ENCODE peak calls at places on chromosomes 7 and 10, in five cellular contexts. One of them, this sample, is unnamed.

GRCh38 chr7:101294039-101294831 is 27.4 kb downstream of the IFT22 start:
- DNase-seq in pancreas: no peak
- DNase-seq in lung: no peak
- DNase-seq in IMR-90: no peak
- DNase-seq in PC-9: no peak
- DNase-seq in this sample: no peak

GRCh38 chr10:110163192-110163773 is 44.1 kb upstream of the MXI1 start:
- DNase-seq in pancreas: no peak
- DNase-seq in lung: no peak
- DNase-seq in IMR-90: no peak
- DNase-seq in PC-9: no peak
- DNase-seq in this sample: no peak

GRCh38 chr10:76026176-76026771 is 594.9 kb downstream of the LRMDA start:
- DNase-seq in pancreas: no peak
- DNase-seq in lung: no peak
- DNase-seq in IMR-90: no peak
- DNase-seq in PC-9: no peak
- DNase-seq in this sample: no peak

GRCh38 chr7:75537731-75538130 is 45.6 kb downstream of the SPDYE5 start:
- DNase-seq in pancreas: no peak
- DNase-seq in lung: no peak
- DNase-seq in IMR-90: no peak
- DNase-seq in PC-9: no peak
- DNase-seq in this sample: no peak

GRCh38 chr10:32971536-32972091 is 13.6 kb upstream of the ITGB1 start:
- DNase-seq in pancreas: no peak
- DNase-seq in lung: no peak
- DNase-seq in IMR-90: no peak
- DNase-seq in PC-9: peak
- DNase-seq in this sample: no peak

GRCh38 chr10:101305241-101306230 is 48.4 kb upstream of the BTRC start:
- DNase-seq in pancreas: no peak
- DNase-seq in lung: no peak
- DNase-seq in IMR-90: no peak
- DNase-seq in PC-9: no peak
- DNase-seq in this sample: no peak

GRCh38 chr7:18566829-18567228 is 71.3 kb downstream of the HDAC9 start:
- DNase-seq in pancreas: no peak
- DNase-seq in lung: no peak
- DNase-seq in IMR-90: no peak
- DNase-seq in PC-9: no peak
- DNase-seq in this sample: no peak

GRCh38 chr10:124458473-124458872 is 3.1 kb upstream of the LHPP start:
- DNase-seq in pancreas: no peak
- DNase-seq in lung: no peak
- DNase-seq in IMR-90: no peak
- DNase-seq in PC-9: no peak
- DNase-seq in this sample: no peak

GRCh38 chr10:32377458-32378370 is 30.8 kb upstream of the EPC1 start:
- DNase-seq in pancreas: no peak
- DNase-seq in lung: no peak
- DNase-seq in IMR-90: peak
- DNase-seq in PC-9: peak
- DNase-seq in this sample: peak

GRCh38 chr10:75399461-75400162 is 2.0 kb downstream of the ZNF503 start:
- DNase-seq in pancreas: peak
- DNase-seq in lung: peak
- DNase-seq in IMR-90: peak
- DNase-seq in PC-9: peak
- DNase-seq in this sample: no peak

GRCh38 chr10:15461353-15462108 is 90.4 kb upstream of the FAM171A1 start:
- DNase-seq in pancreas: no peak
- DNase-seq in lung: no peak
- DNase-seq in IMR-90: peak
- DNase-seq in PC-9: no peak
- DNase-seq in this sample: no peak

GRCh38 chr10:7950981-7951847 is 103.3 kb upstream of the GATA3 start:
- DNase-seq in pancreas: no peak
- DNase-seq in lung: no peak
- DNase-seq in IMR-90: peak
- DNase-seq in PC-9: no peak
- DNase-seq in this sample: no peak

GRCh38 chr10:43921478-43921877 is 272.8 kb upstream of the ZNF32 start:
- DNase-seq in pancreas: no peak
- DNase-seq in lung: no peak
- DNase-seq in IMR-90: no peak
- DNase-seq in PC-9: no peak
- DNase-seq in this sample: no peak

GRCh38 chr7:1395211-1396070 is 63.8 kb downstream of the MICALL2 start:
- DNase-seq in pancreas: no peak
- DNase-seq in lung: no peak
- DNase-seq in IMR-90: no peak
- DNase-seq in PC-9: no peak
- DNase-seq in this sample: no peak

GRCh38 chr10:119706521-119707278 is 19.1 kb upstream of the INPP5F start:
- DNase-seq in pancreas: no peak
- DNase-seq in lung: no peak
- DNase-seq in IMR-90: no peak
- DNase-seq in PC-9: no peak
- DNase-seq in this sample: no peak

GRCh38 chr10:26621889-26622681 is 75.4 kb upstream of the PDSS1 start:
- DNase-seq in pancreas: peak
- DNase-seq in lung: peak
- DNase-seq in IMR-90: peak
- DNase-seq in PC-9: no peak
- DNase-seq in this sample: no peak

GRCh38 chr10:75407716-75408511 is 6.3 kb upstream of the ZNF503 start:
- DNase-seq in pancreas: peak
- DNase-seq in lung: peak
- DNase-seq in IMR-90: no peak
- DNase-seq in PC-9: peak
- DNase-seq in this sample: no peak

GRCh38 chr10:132912685-132913558 is 29.4 kb downstream of the CFAP46 start:
- DNase-seq in pancreas: peak
- DNase-seq in lung: no peak
- DNase-seq in IMR-90: no peak
- DNase-seq in PC-9: no peak
- DNase-seq in this sample: no peak

GRCh38 chr7:151859111-151859947 is 17.6 kb downstream of the PRKAG2 start:
- DNase-seq in pancreas: peak
- DNase-seq in lung: no peak
- DNase-seq in IMR-90: no peak
- DNase-seq in PC-9: no peak
- DNase-seq in this sample: no peak

GRCh38 chr7:158006841-158007696 is 580.6 kb downstream of the PTPRN2 start:
- DNase-seq in pancreas: peak
- DNase-seq in lung: no peak
- DNase-seq in IMR-90: no peak
- DNase-seq in PC-9: no peak
- DNase-seq in this sample: no peak

GRCh38 chr10:125827133-125827532 is 3.8 kb downstream of the BCCIP start:
- DNase-seq in pancreas: no peak
- DNase-seq in lung: no peak
- DNase-seq in IMR-90: no peak
- DNase-seq in PC-9: no peak
- DNase-seq in this sample: no peak

GRCh38 chr10:125823663-125824251 is 411 bp downstream of the BCCIP start:
- DNase-seq in pancreas: peak
- DNase-seq in lung: no peak
- DNase-seq in IMR-90: peak
- DNase-seq in PC-9: no peak
- DNase-seq in this sample: no peak

GRCh38 chr10:125824736-125825135 is 1.4 kb downstream of the BCCIP start:
- DNase-seq in pancreas: no peak
- DNase-seq in lung: no peak
- DNase-seq in IMR-90: peak
- DNase-seq in PC-9: peak
- DNase-seq in this sample: no peak

GRCh38 chr10:125820705-125821104 is 2.4 kb downstream of the UROS start:
- DNase-seq in pancreas: no peak
- DNase-seq in lung: no peak
- DNase-seq in IMR-90: no peak
- DNase-seq in PC-9: no peak
- DNase-seq in this sample: no peak

GRCh38 chr10:125822878-125823662 is at the start of the genes BCCIP and UROS:
- DNase-seq in pancreas: peak
- DNase-seq in lung: peak
- DNase-seq in IMR-90: peak
- DNase-seq in PC-9: peak
- DNase-seq in this sample: peak
- TF ChIP-seq CTCF in pancreas: no peak
- TF ChIP-seq CTCF in lung: no peak
- TF ChIP-seq CTCF in IMR-90: no peak
- TF ChIP-seq CTCF in PC-9: no peak
- TF ChIP-seq CTCF in this sample: no peak

GRCh38 chr7:44565795-44566559 is 7.7 kb downstream of the DDX56 start:
- DNase-seq in pancreas: no peak
- DNase-seq in lung: no peak
- DNase-seq in IMR-90: no peak
- DNase-seq in PC-9: no peak
- DNase-seq in this sample: no peak
- TF ChIP-seq CTCF in pancreas: no peak
- TF ChIP-seq CTCF in lung: no peak
- TF ChIP-seq CTCF in IMR-90: no peak
- TF ChIP-seq CTCF in PC-9: peak
- TF ChIP-seq CTCF in this sample: no peak

DNA sequence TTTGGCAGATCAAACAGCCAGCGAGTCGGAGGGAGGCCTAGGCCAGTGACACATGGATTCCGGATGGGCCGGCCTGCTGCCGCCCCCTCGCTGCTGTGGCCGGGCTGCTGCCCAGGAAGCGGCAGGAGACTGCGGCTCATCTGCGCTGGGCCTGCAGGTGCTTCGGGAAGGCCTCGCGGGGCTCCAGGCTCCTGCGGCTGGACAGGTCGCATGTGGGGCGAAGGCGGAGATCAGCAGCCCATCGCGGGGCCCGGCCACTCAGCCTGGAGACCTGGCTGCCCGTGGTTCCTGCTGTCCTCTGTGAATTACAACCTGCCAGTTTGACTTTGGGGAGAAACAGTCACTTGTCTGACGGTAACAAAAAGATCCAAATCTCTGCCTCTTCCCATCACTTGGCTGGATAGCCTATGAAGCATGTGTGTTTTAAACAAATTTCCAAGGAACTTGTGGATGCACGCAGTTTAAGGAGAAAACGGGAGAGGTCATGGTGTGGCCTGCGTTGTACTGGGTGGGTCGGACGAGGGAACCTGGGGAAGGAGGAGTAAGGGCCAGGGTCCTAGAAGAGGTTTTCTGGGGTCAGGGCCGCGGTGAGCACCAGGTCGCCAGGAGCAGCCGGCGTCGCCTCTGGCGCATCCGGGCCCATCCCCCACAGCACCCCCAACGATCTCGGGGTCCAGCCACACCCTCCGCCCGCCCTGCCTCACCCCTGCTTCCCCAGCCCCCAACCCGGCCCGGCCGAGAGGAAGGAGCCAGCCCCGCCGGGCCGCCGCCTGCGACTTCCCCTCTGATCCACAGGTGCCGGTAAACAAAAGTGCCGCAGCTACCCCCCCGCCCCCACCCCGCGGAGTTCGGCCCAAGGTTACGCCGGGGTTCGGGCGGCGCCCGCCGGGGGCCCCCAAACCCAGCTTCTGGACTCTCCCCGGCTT is 1.6 kb downstream of the SPOCK2 start:
- DNase-seq in pancreas: peak
- DNase-seq in lung: no peak
- DNase-seq in IMR-90: peak
- DNase-seq in PC-9: peak
- DNase-seq in this sample: no peak
- TF ChIP-seq CTCF in pancreas: no peak
- TF ChIP-seq CTCF in lung: no peak
- TF ChIP-seq CTCF in IMR-90: no peak
- TF ChIP-seq CTCF in PC-9: no peak
- TF ChIP-seq CTCF in this sample: no peak

GRCh38 chr7:31476073-31476745 is 37.7 kb upstream of the ITPRID1 start:
- DNase-seq in pancreas: no peak
- DNase-seq in lung: no peak
- DNase-seq in IMR-90: no peak
- DNase-seq in PC-9: no peak
- DNase-seq in this sample: no peak

GRCh38 chr7:31478744-31479143 is 35.1 kb upstream of the ITPRID1 start:
- DNase-seq in pancreas: no peak
- DNase-seq in lung: no peak
- DNase-seq in IMR-90: no peak
- DNase-seq in PC-9: peak
- DNase-seq in this sample: no peak

GRCh38 chr7:31478018-31478417 is 35.9 kb upstream of the ITPRID1 start:
- DNase-seq in pancreas: no peak
- DNase-seq in lung: no peak
- DNase-seq in IMR-90: no peak
- DNase-seq in PC-9: peak
- DNase-seq in this sample: no peak
- TF ChIP-seq CTCF in pancreas: no peak
- TF ChIP-seq CTCF in lung: no peak
- TF ChIP-seq CTCF in IMR-90: no peak
- TF ChIP-seq CTCF in PC-9: no peak
- TF ChIP-seq CTCF in this sample: no peak

GRCh38 chr7:99631311-99632109 is 14.8 kb downstream of the ZSCAN25 start:
- DNase-seq in pancreas: no peak
- DNase-seq in lung: no peak
- DNase-seq in IMR-90: peak
- DNase-seq in PC-9: peak
- DNase-seq in this sample: peak
- TF ChIP-seq CTCF in pancreas: no peak
- TF ChIP-seq CTCF in lung: no peak
- TF ChIP-seq CTCF in IMR-90: peak
- TF ChIP-seq CTCF in PC-9: peak
- TF ChIP-seq CTCF in this sample: peak

DNA sequence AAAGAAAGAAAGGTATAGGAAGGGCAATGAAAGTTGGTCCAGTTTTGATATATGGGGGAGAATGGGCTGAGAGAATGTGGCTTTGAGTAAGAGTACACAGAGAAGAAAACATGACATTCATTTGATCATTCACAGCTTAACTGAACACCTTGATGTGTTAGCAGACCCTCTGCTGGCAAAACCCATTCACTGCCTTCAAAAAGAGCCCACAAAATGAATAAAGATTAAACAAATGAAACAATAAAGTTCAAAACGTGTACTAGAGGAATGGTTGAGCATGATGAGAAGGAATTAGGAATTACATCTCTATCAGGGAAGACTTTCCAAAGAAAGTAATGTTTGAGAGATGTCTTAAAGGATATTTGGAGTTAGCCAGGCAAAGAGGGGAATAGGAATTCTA is 2.1 kb downstream of the WEE2 start:
- DNase-seq in pancreas: no peak
- DNase-seq in lung: no peak
- DNase-seq in IMR-90: no peak
- DNase-seq in PC-9: no peak
- DNase-seq in this sample: no peak
- TF ChIP-seq CTCF in pancreas: no peak
- TF ChIP-seq CTCF in lung: no peak
- TF ChIP-seq CTCF in IMR-90: no peak
- TF ChIP-seq CTCF in PC-9: no peak
- TF ChIP-seq CTCF in this sample: no peak